ENCODE peak calls at places on chromosome X, in eight cellular contexts. D is NCI-H226; S is stimulated activated CD4-positive, alpha-beta T cell treated with anti-CD3 and anti-CD28 coated beads, Interleukin-12 subunit alpha, Interleukin-12 subunit beta, amount 100 ng/mL, for 4 hours; E is MCF 10A; O is mammary epithelial cell; C is ELF-1; Z is KBM-7; P is activated T-cell treated with anti-CD3 and anti-CD28 coated beads for 48 hours. G is an unnamed sample.

GRCh38 chrX:123846598-123847038 is 13.2 kb upstream of the XIAP start:
- DNase-seq in D (peak), S (no peak), E (peak), O (peak), C (peak), Z (no peak), P (no peak), G (peak)

GRCh38 chrX:41031256-41031967 is 53.8 kb upstream of the USP9X start:
- DNase-seq in D (no peak), S (no peak), E (no peak), O (no peak), C (peak), Z (no peak), P (no peak), G (no peak)

GRCh38 chrX:19772306-19772705 is 115.1 kb downstream of the SH3KBP1 start:
- DNase-seq in D (no peak), S (no peak), E (peak), O (no peak), C (no peak), Z (no peak), P (no peak), G (peak)

GRCh38 chrX:117977521-117977920 is 139.1 kb downstream of the KLHL13 start:
- DNase-seq in D (no peak), S (no peak), E (no peak), O (no peak), C (no peak), Z (no peak), P (no peak), G (no peak)

GRCh38 chrX:112211459-112211858 is 128.9 kb upstream of the TRPC5 start:
- DNase-seq in D (no peak), S (no peak), E (peak), O (peak), C (no peak), Z (peak), P (no peak), G (peak)

GRCh38 chrX:87805829-87806490 is 288.4 kb downstream of the KLHL4 start:
- DNase-seq in D (peak), S (no peak), E (peak), O (no peak), C (peak), Z (no peak), P (no peak), G (no peak)

GRCh38 chrX:10032147-10032546 is 65.0 kb downstream of the CLDN34 start:
- DNase-seq in D (no peak), S (no peak), E (no peak), O (no peak), C (no peak), Z (no peak), P (no peak), G (no peak)

GRCh38 chrX:69552512-69552911 is 48.4 kb downstream of the NALF2 start:
- DNase-seq in D (no peak), S (no peak), E (no peak), O (no peak), C (no peak), Z (no peak), P (no peak), G (no peak)

GRCh38 chrX:107738272-107738671 is 37.3 kb downstream of the TSC22D3 start:
- DNase-seq in D (no peak), S (no peak), E (peak), O (no peak), C (no peak), Z (no peak), P (no peak), G (no peak)

G was measured in HT1080.